ENCODE peak calls at places on chromosome 4, in eight cellular contexts. One of them, this sample, is unnamed.

GRCh38 chr4:113869743-113870375 is 108.3 kb upstream of the CAMK2D start:
- DNase-seq in psoas muscle: no peak
- DNase-seq in nephron progenitor cell: no peak
- DNase-seq in chondrocyte: no peak
- DNase-seq in KG1: no peak
- DNase-seq in kidney epithelial cell: peak; percentile 93
- DNase-seq in NCI-H524: no peak
- DNase-seq in stimulated activated CD4-positive, alpha-beta T cell treated with anti-CD3 and anti-CD28 coated beads, Interleukin-15, amount 100 ng/mL, for 1 hour: no peak
- DNase-seq in this sample: no peak

GRCh38 chr4:106021737-106022410 is 126.6 kb downstream of the NPNT start:
- DNase-seq in psoas muscle: no peak
- DNase-seq in nephron progenitor cell: no peak
- DNase-seq in chondrocyte: no peak
- DNase-seq in KG1: no peak
- DNase-seq in kidney epithelial cell: no peak
- DNase-seq in NCI-H524: no peak
- DNase-seq in stimulated activated CD4-positive, alpha-beta T cell treated with anti-CD3 and anti-CD28 coated beads, Interleukin-15, amount 100 ng/mL, for 1 hour: no peak
- DNase-seq in this sample: no peak

GRCh38 chr4:1219553-1219950 is 29.4 kb downstream of the CTBP1 start:
- DNase-seq in psoas muscle: no peak
- DNase-seq in nephron progenitor cell: no peak
- DNase-seq in chondrocyte: no peak
- DNase-seq in KG1: no peak
- DNase-seq in kidney epithelial cell: no peak
- DNase-seq in NCI-H524: no peak
- DNase-seq in stimulated activated CD4-positive, alpha-beta T cell treated with anti-CD3 and anti-CD28 coated beads, Interleukin-15, amount 100 ng/mL, for 1 hour: no peak
- DNase-seq in this sample: no peak

GRCh38 chr4:20176881-20177280 is 74.8 kb upstream of the SLIT2 start:
- DNase-seq in psoas muscle: no peak
- DNase-seq in nephron progenitor cell: no peak
- DNase-seq in chondrocyte: no peak
- DNase-seq in KG1: no peak
- DNase-seq in kidney epithelial cell: no peak
- DNase-seq in NCI-H524: no peak
- DNase-seq in stimulated activated CD4-positive, alpha-beta T cell treated with anti-CD3 and anti-CD28 coated beads, Interleukin-15, amount 100 ng/mL, for 1 hour: no peak
- DNase-seq in this sample: no peak

GRCh38 chr4:125734504-125734903 is 419.7 kb downstream of the FAT4 start:
- DNase-seq in psoas muscle: no peak
- DNase-seq in nephron progenitor cell: no peak
- DNase-seq in chondrocyte: no peak
- DNase-seq in KG1: no peak
- DNase-seq in kidney epithelial cell: no peak
- DNase-seq in NCI-H524: no peak
- DNase-seq in stimulated activated CD4-positive, alpha-beta T cell treated with anti-CD3 and anti-CD28 coated beads, Interleukin-15, amount 100 ng/mL, for 1 hour: no peak
- DNase-seq in this sample: no peak

GRCh38 chr4:102196221-102196620 is 149.1 kb downstream of the SLC39A8 start:
- DNase-seq in psoas muscle: no peak
- DNase-seq in nephron progenitor cell: no peak
- DNase-seq in chondrocyte: no peak
- DNase-seq in KG1: no peak
- DNase-seq in kidney epithelial cell: no peak
- DNase-seq in NCI-H524: peak; percentile 25
- DNase-seq in stimulated activated CD4-positive, alpha-beta T cell treated with anti-CD3 and anti-CD28 coated beads, Interleukin-15, amount 100 ng/mL, for 1 hour: no peak
- DNase-seq in this sample: no peak

GRCh38 chr4:165398570-165398969 is 19.8 kb downstream of the CPE start:
- DNase-seq in psoas muscle: no peak
- DNase-seq in nephron progenitor cell: peak; percentile 12
- DNase-seq in chondrocyte: no peak
- DNase-seq in KG1: no peak
- DNase-seq in kidney epithelial cell: peak; percentile 25
- DNase-seq in NCI-H524: peak; percentile 96
- DNase-seq in stimulated activated CD4-positive, alpha-beta T cell treated with anti-CD3 and anti-CD28 coated beads, Interleukin-15, amount 100 ng/mL, for 1 hour: no peak
- DNase-seq in this sample: no peak

GRCh38 chr4:1793496-1793840 is 375 bp downstream of the FGFR3 start:
- DNase-seq in psoas muscle: no peak
- DNase-seq in nephron progenitor cell: peak; percentile 68
- DNase-seq in chondrocyte: no peak
- DNase-seq in KG1: no peak
- DNase-seq in kidney epithelial cell: no peak
- DNase-seq in NCI-H524: peak; percentile 21
- DNase-seq in stimulated activated CD4-positive, alpha-beta T cell treated with anti-CD3 and anti-CD28 coated beads, Interleukin-15, amount 100 ng/mL, for 1 hour: peak; percentile 9
- DNase-seq in this sample: no peak